ENCODE peak calls at places on chromosomes 11 and 22, in six cellular contexts. G, N, I, P, O and R are unnamed samples.

GRCh38 chr11:119374632-119375394 is 6.7 kb downstream of the USP2 start:
- DNase-seq in G (no peak), N (no peak), I (no peak), P (no peak), O (no peak), R (no peak)

GRCh38 chr22:16824718-16825687 is at the start of gene XKR3:
- DNase-seq in G (peak; percentile 13), N (no peak), I (no peak), P (no peak), O (no peak), R (peak; percentile 42)

GRCh38 chr11:27933992-27934829 is 173.7 kb downstream of the KIF18A start:
- DNase-seq in G (peak; percentile 88), N (no peak), I (no peak), P (no peak), O (peak; percentile 95), R (peak; percentile 98)

GRCh38 chr11:72947229-72947628 is 133.0 kb downstream of the ATG16L2 start:
- DNase-seq in G (no peak), N (no peak), I (no peak), P (no peak), O (no peak), R (no peak)

GRCh38 chr11:128776088-128776433 is 82.2 kb downstream of the FLI1 start:
- DNase-seq in G (no peak), N (no peak), I (no peak), P (no peak), O (no peak), R (no peak)

GRCh38 chr11:94049351-94049750 is 28.2 kb downstream of the HEPHL1 start:
- DNase-seq in G (no peak), N (no peak), I (peak; percentile 92), P (no peak), O (no peak), R (no peak)

GRCh38 chr11:32420937-32421532 is 14.3 kb downstream of the WT1 start:
- DNase-seq in G (no peak), N (no peak), I (no peak), P (no peak), O (no peak), R (no peak)

GRCh38 chr11:117950320-117950719 is 21.1 kb upstream of the TMPRSS13 start:
- DNase-seq in G (no peak), N (no peak), I (no peak), P (peak; percentile 34), O (no peak), R (no peak)

GRCh38 chr11:94776351-94777321 is 8.5 kb downstream of the AMOTL1 start:
- DNase-seq in G (no peak), N (peak; percentile 42), I (no peak), P (peak; percentile 21), O (peak; percentile 48), R (peak; percentile 13)

GRCh38 chr22:41447435-41448188 is 1.0 kb upstream of the TOB2 start:
- DNase-seq in G (peak; percentile 74), N (peak; percentile 78), I (peak; percentile 64), P (peak; percentile 78), O (no peak), R (peak; percentile 59)

GRCh38 chr11:88252208-88252607 is 77.0 kb upstream of the RAB38 start:
- DNase-seq in G (no peak), N (no peak), I (no peak), P (no peak), O (no peak), R (no peak)